ENCODE peak calls at places on chromosomes 3 and 15, in six cellular contexts. W is HCT116, J is HepG2, R is SK-N-SH, L is K562, I is GM12878. O is an unnamed sample.

GRCh38 chr3:159069076-159069475 is 267.2 kb downstream of the MFSD1 start:
- DNase-seq in W (no peak), J (no peak), R (no peak), L (no peak), I (no peak), O (no peak)

GRCh38 chr3:112757197-112757596 is 89.5 kb downstream of the CD200R1L start:
- DNase-seq in W (no peak), J (no peak), R (no peak), L (no peak), I (no peak), O (no peak)

GRCh38 chr15:75801859-75802593 is 41.2 kb upstream of the UBE2Q2 start:
- DNase-seq in W (peak; percentile 64), J (peak; percentile 58), R (peak; percentile 91), L (peak; percentile 90), I (no peak), O (peak; percentile 56)

GRCh38 chr3:160183375-160184076 is 41.7 kb upstream of the C3orf80 start:
- DNase-seq in W (no peak), J (no peak), R (peak; percentile 10), L (no peak), I (no peak), O (no peak)

GRCh38 chr15:44319385-44319784 is 30.9 kb downstream of the GOLM2 start:
- DNase-seq in W (no peak), J (no peak), R (no peak), L (no peak), I (peak; percentile 47), O (no peak)

GRCh38 chr3:69865920-69866679 is 126.8 kb downstream of the MITF start:
- DNase-seq in W (no peak), J (no peak), R (peak; percentile 31), L (no peak), I (no peak), O (no peak)

GRCh38 chr3:195869413-195870001 is 38.8 kb downstream of the TNK2 start:
- DNase-seq in W (no peak), J (no peak), R (no peak), L (no peak), I (no peak), O (no peak)

GRCh38 chr3:191961529-191961928 is 500.6 kb downstream of the PYDC2 start:
- DNase-seq in W (no peak), J (no peak), R (no peak), L (no peak), I (no peak), O (no peak)

GRCh38 chr3:4757949-4758855 is 221.0 kb upstream of the BHLHE40 start:
- DNase-seq in W (no peak), J (no peak), R (no peak), L (no peak), I (no peak), O (no peak)

GRCh38 chr15:90834626-90835025 is 33.8 kb upstream of the FURIN start:
- DNase-seq in W (no peak), J (no peak), R (no peak), L (no peak), I (no peak), O (no peak)

GRCh38 chr3:179765396-179765795 is 112.6 kb downstream of the USP13 start:
- DNase-seq in W (no peak), J (no peak), R (peak; percentile 76), L (no peak), I (no peak), O (no peak)

GRCh38 chr15:91192285-91193058 is 92.4 kb downstream of the SV2B start:
- DNase-seq in W (no peak), J (no peak), R (no peak), L (no peak), I (no peak), O (no peak)

GRCh38 chr15:93454788-93455187 is 365.8 kb upstream of the RGMA start:
- DNase-seq in W (no peak), J (no peak), R (peak; percentile 78), L (no peak), I (no peak), O (no peak)

GRCh38 chr3:126959921-126960603 is 22.9 kb upstream of the PLXNA1 start:
- DNase-seq in W (no peak), J (peak; percentile 64), R (peak; percentile 84), L (no peak), I (no peak), O (no peak)

GRCh38 chr3:66938338-66938963 is 59.7 kb upstream of the KBTBD8 start:
- DNase-seq in W (peak; percentile 44), J (peak; percentile 43), R (peak; percentile 36), L (peak; percentile 18), I (peak; percentile 5), O (peak; percentile 35)

GRCh38 chr3:44099566-44100297 is 142.0 kb upstream of the TOPAZ1 start:
- DNase-seq in W (no peak), J (no peak), R (no peak), L (no peak), I (no peak), O (no peak)

GRCh38 chr3:14803101-14803980 is 15.4 kb upstream of the FGD5 start:
- DNase-seq in W (no peak), J (peak; percentile 78), R (peak; percentile 53), L (peak; percentile 61), I (no peak), O (no peak)

GRCh38 chr3:55629432-55629831 is 142.3 kb upstream of the WNT5A start:
- DNase-seq in W (no peak), J (no peak), R (no peak), L (no peak), I (no peak), O (no peak)

GRCh38 chr3:50635066-50635465 is 18.1 kb downstream of the MAPKAPK3 start:
- DNase-seq in W (no peak), J (no peak), R (no peak), L (no peak), I (no peak), O (no peak)

GRCh38 chr3:136197159-136197715 is 1.1 kb upstream of the MSL2 start:
- DNase-seq in W (no peak), J (peak; percentile 70), R (no peak), L (no peak), I (no peak), O (no peak)

GRCh38 chr15:36432162-36432561 is 147.3 kb upstream of the CDIN1 start:
- DNase-seq in W (no peak), J (no peak), R (no peak), L (no peak), I (no peak), O (no peak)

GRCh38 chr15:61131598-61131954 is 97.5 kb downstream of the RORA start:
- DNase-seq in W (no peak), J (no peak), R (no peak), L (no peak), I (no peak), O (no peak)
- TF ChIP-seq REST in W (no peak), J (no peak), R (no peak), L (no peak), I (no peak), O (no peak)

GRCh38 chr3:63034106-63034505 is 158.9 kb upstream of the CADPS start:
- DNase-seq in W (no peak), J (no peak), R (no peak), L (no peak), I (no peak), O (no peak)

GRCh38 chr3:63030666-63031065 is 155.4 kb upstream of the CADPS start:
- DNase-seq in W (no peak), J (no peak), R (no peak), L (no peak), I (no peak), O (no peak)

GRCh38 chr3:63029921-63030320 is 154.7 kb upstream of the CADPS start:
- DNase-seq in W (no peak), J (no peak), R (no peak), L (no peak), I (no peak), O (no peak)

GRCh38 chr3:63032876-63033275 is 157.7 kb upstream of the CADPS start:
- DNase-seq in W (no peak), J (no peak), R (no peak), L (no peak), I (no peak), O (no peak)

GRCh38 chr3:63029326-63029725 is 154.1 kb upstream of the CADPS start:
- DNase-seq in W (no peak), J (no peak), R (no peak), L (no peak), I (no peak), O (no peak)
- TF ChIP-seq SIN3A in W (no peak), J (no peak), R (no peak), L (no peak), I (no peak), O (no peak)

GRCh38 chr3:151976211-151977050 is 103.0 kb downstream of the SUCNR1 start:
- DNase-seq in W (peak; percentile 94), J (peak; percentile 14), R (no peak), L (no peak), I (no peak), O (peak; percentile 95)

GRCh38 chr3:151969026-151969658 is 95.7 kb downstream of the SUCNR1 start:
- DNase-seq in W (no peak), J (no peak), R (no peak), L (no peak), I (no peak), O (no peak)

GRCh38 chr3:151971194-151971771 is 97.8 kb downstream of the SUCNR1 start:
- DNase-seq in W (no peak), J (no peak), R (no peak), L (no peak), I (no peak), O (no peak)

GRCh38 chr3:151971814-151972579 is 98.6 kb downstream of the SUCNR1 start:
- DNase-seq in W (peak; percentile 74), J (peak; percentile 22), R (no peak), L (no peak), I (no peak), O (no peak)

GRCh38 chr3:151974067-151974466 is 100.6 kb downstream of the SUCNR1 start:
- DNase-seq in W (no peak), J (no peak), R (no peak), L (no peak), I (no peak), O (no peak)
- TF ChIP-seq REST in W (no peak), J (no peak), R (no peak), L (no peak), I (no peak), O (no peak)

GRCh38 chr3:138936763-138937689 is 9.9 kb downstream of the FOXL2 start:
- DNase-seq in W (no peak), J (no peak), R (peak; percentile 44), L (no peak), I (no peak), O (no peak)

GRCh38 chr3:138933981-138934691 is 12.8 kb downstream of the FOXL2 start:
- DNase-seq in W (no peak), J (no peak), R (no peak), L (no peak), I (no peak), O (no peak)

GRCh38 chr3:138935505-138935863 is 11.5 kb downstream of the FOXL2 start:
- DNase-seq in W (no peak), J (no peak), R (no peak), L (no peak), I (no peak), O (no peak)

GRCh38 chr3:138937690-138938055 is 9.3 kb downstream of the FOXL2 start:
- DNase-seq in W (no peak), J (no peak), R (peak; percentile 39), L (no peak), I (no peak), O (no peak)

GRCh38 chr3:138935864-138936762 is 10.8 kb downstream of the FOXL2 start:
- DNase-seq in W (peak; percentile 52), J (peak; percentile 27), R (peak; percentile 94), L (peak; percentile 86), I (no peak), O (no peak)
- TF ChIP-seq SIN3A in W (no peak), J (no peak), R (no peak), L (no peak), I (no peak), O (peak; percentile 56)

O was measured in Panc1.